ENCODE peak calls at places on chromosome 13, in eight cellular contexts. W is stomach, T is endothelial cell of umbilical vein, R is transverse colon, M is H1, D is K562, L is spleen, K is GM12878. F is an unnamed sample.

GRCh38 chr13:52405369-52405766 is 604 bp downstream of the THSD1 start:
- DNase-seq in W (no peak), T (peak; percentile 52), R (no peak), M (no peak), D (no peak), L (no peak), K (no peak), F (no peak)

GRCh38 chr13:105063676-105064075 is 1471.8 kb downstream of the EFNB2 start:
- DNase-seq in W (no peak), T (peak; percentile 4), R (no peak), M (no peak), D (no peak), L (no peak), K (no peak), F (no peak)

GRCh38 chr13:43232866-43233265 is 209.5 kb downstream of the DNAJC15 start:
- DNase-seq in W (no peak), T (peak; percentile 51), R (no peak), M (no peak), D (no peak), L (no peak), K (no peak), F (no peak)

GRCh38 chr13:109869312-109870237 is 83.2 kb upstream of the IRS2 start:
- DNase-seq in W (peak; percentile 75), T (peak; percentile 7), R (peak; percentile 64), M (no peak), D (peak; percentile 34), L (peak; percentile 76), K (no peak), F (peak; percentile 35)

GRCh38 chr13:84651288-84651687 is 769.0 kb upstream of the SLITRK1 start:
- DNase-seq in W (no peak), T (no peak), R (no peak), M (no peak), D (no peak), L (no peak), K (no peak), F (no peak)

GRCh38 chr13:59633290-59633689 is 530.4 kb downstream of the DIAPH3 start:
- DNase-seq in W (no peak), T (peak; percentile 81), R (no peak), M (no peak), D (no peak), L (peak; percentile 70), K (no peak), F (no peak)

GRCh38 chr13:44489751-44490150 is 86.4 kb downstream of the TSC22D1 start:
- DNase-seq in W (no peak), T (no peak), R (no peak), M (no peak), D (no peak), L (no peak), K (no peak), F (no peak)

GRCh38 chr13:25196971-25197370 is 24.9 kb upstream of the AMER2 start:
- DNase-seq in W (no peak), T (no peak), R (no peak), M (no peak), D (no peak), L (no peak), K (no peak), F (no peak)

GRCh38 chr13:113836917-113837553 is 26.8 kb downstream of the GAS6 start:
- DNase-seq in W (peak; percentile 66), T (peak; percentile 78), R (no peak), M (no peak), D (no peak), L (no peak), K (no peak), F (no peak)

GRCh38 chr13:53250272-53250875 is 221.8 kb downstream of the OLFM4 start:
- DNase-seq in W (no peak), T (peak; percentile 63), R (no peak), M (no peak), D (peak; percentile 73), L (no peak), K (peak; percentile 15), F (no peak)

GRCh38 chr13:43316997-43317396 is 293.6 kb downstream of the DNAJC15 start:
- DNase-seq in W (no peak), T (peak; percentile 82), R (no peak), M (no peak), D (no peak), L (no peak), K (no peak), F (no peak)

GRCh38 chr13:43269037-43269476 is 245.7 kb downstream of the DNAJC15 start:
- DNase-seq in W (peak; percentile 70), T (peak; percentile 87), R (peak; percentile 62), M (no peak), D (no peak), L (no peak), K (no peak), F (no peak)

GRCh38 chr13:25874907-25875306 is 176.9 kb downstream of the SHISA2 start:
- DNase-seq in W (no peak), T (no peak), R (peak; percentile 26), M (no peak), D (no peak), L (peak; percentile 82), K (no peak), F (no peak)

GRCh38 chr13:94351292-94352000 is 128.0 kb downstream of the DCT start:
- DNase-seq in W (no peak), T (no peak), R (no peak), M (no peak), D (no peak), L (no peak), K (no peak), F (no peak)

DNA sequence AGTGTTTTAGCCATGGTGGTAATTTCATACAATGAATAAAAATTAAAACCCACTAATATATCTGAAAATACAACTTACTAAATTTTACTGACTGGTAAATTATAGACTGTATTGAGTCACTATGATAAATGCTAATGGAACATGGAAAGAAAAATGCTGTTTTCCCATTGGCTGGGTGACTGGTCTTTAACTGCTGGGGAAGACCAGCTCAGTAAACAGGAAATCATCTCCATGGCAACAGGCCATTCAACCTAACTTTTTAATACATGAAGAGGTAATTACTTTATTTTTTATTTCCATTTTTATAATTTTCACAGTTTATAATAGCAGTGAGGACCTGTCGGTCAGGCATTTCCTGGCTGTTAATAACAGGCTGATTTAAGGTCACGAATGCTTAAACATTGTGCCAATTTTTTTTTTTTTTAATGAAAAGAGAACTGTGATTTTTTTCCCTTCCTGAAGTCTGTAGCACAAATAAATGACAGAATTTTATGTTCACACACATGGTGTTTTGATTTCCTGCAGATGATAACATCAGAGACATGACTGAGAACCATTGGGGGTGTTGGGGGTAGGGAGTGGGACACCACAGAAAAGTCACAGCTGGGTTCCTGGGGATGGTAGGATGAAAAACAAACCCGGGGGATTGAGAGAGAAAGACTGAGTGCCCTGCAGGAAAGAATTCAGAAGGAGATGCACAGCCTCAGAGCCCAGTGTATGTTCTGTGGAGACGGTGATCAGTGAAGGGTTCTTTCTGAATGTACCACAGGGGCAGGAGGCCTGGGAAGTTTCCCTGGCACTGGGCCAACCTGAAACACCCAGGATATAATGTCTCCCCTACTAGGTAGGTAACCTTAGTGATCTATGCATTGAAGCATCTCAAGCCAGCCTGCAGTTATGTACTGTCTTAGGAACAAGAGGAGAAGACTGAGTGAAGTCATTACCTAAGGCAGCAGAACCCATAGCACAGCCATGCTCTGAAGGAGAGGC is 297.1 kb downstream of the COG6 start:
- DNase-seq in W (no peak), T (peak; percentile 97), R (no peak), M (no peak), D (no peak), L (no peak), K (no peak), F (no peak)
- TF ChIP-seq POLR2A in W (no peak), T (no peak), R (no peak), M (no peak), D (no peak), L (no peak), K (no peak), F (no peak)

GRCh38 chr13:110885966-110886365 is 28.9 kb downstream of the ANKRD10 start:
- DNase-seq in W (no peak), T (no peak), R (no peak), M (peak; percentile 61), D (no peak), L (no peak), K (no peak), F (no peak)
- TF ChIP-seq POLR2AphosphoS5 in W (no peak), T (no peak), R (no peak), M (no peak), D (no peak), L (peak; percentile 35), K (no peak), F (no peak)

DNA sequence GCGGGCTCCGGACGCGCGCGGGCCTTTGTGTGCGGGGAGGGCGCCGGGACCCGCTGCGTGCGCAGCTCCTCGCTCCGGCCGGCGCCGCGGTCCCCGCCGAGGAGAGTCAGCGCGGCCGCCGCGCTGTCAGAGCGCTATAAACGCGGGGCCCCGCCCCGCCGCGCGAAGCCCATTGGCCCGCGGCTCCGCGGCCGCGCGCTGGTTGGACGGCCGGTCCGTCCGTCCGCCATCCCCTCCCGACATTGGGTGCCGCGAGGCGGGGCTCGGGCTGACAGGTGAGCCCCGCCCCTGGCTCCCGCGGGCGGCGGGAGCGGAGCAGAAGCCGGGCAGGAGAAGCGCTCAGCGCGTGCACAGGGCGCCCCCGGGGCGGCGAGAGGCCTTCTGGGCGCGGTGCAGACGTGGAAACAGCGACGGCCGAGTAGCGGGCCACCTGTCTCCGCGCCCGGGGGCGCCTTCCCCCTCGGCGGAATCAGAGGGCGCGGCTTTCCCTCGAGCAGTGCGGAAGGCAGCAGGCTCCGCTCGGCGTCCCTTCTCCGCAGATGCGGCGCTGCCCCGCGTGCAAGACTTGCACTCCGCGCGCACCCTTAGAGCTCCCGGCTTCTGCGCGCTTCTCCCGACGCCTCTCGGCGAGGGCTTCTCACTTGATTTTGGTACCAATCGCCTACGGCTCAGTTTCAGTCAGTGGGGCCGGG is at the start of gene EFNB2:
- DNase-seq in W (peak; percentile 93), T (peak; percentile 93), R (peak; percentile 93), M (peak; percentile 89), D (peak; percentile 90), L (peak; percentile 96), K (peak; percentile 26), F (peak; percentile 84)
- TF ChIP-seq POLR2A in W (no peak), T (peak; percentile 99), R (peak; percentile 62), M (peak; percentile 68), D (no peak), L (no peak), K (peak; percentile 77), F (no peak)

GRCh38 chr13:93226623-93227279 is at the start of gene GPC6:
- DNase-seq in W (no peak), T (no peak), R (peak; percentile 18), M (no peak), D (peak; percentile 66), L (no peak), K (no peak), F (no peak)
- TF ChIP-seq POLR2AphosphoS5 in W (no peak), T (no peak), R (peak; percentile 17), M (no peak), D (no peak), L (no peak), K (no peak), F (no peak)

F was measured in breast epithelium.